ENCODE peak calls at places on chromosomes 2 and 18, in four cellular contexts. One of them, this sample, is unnamed.

GRCh38 chr2:46737577-46737976 is 178.0 kb downstream of the MCFD2 start:
- DNase-seq in GM12892: no peak
- DNase-seq in CMK: no peak
- DNase-seq in AG08395: no peak
- DNase-seq in this sample: peak

GRCh38 chr2:128375454-128375853 is 56.8 kb upstream of the HS6ST1 start:
- DNase-seq in GM12892: no peak
- DNase-seq in CMK: no peak
- DNase-seq in AG08395: peak
- DNase-seq in this sample: no peak

GRCh38 chr2:29753676-29754444 is 167.5 kb downstream of the ALK start:
- DNase-seq in GM12892: no peak
- DNase-seq in CMK: no peak
- DNase-seq in AG08395: peak
- DNase-seq in this sample: no peak

GRCh38 chr18:61992923-61993322 is 100.1 kb upstream of the RNF152 start:
- DNase-seq in GM12892: no peak
- DNase-seq in CMK: no peak
- DNase-seq in AG08395: peak
- DNase-seq in this sample: no peak

GRCh38 chr18:13661779-13662271 is 64.5 kb downstream of the FAM210A start:
- DNase-seq in GM12892: no peak
- DNase-seq in CMK: no peak
- DNase-seq in AG08395: no peak
- DNase-seq in this sample: no peak

GRCh38 chr2:239226677-239227076 is 174.1 kb downstream of the HDAC4 start:
- DNase-seq in GM12892: no peak
- DNase-seq in CMK: no peak
- DNase-seq in AG08395: no peak
- DNase-seq in this sample: no peak

GRCh38 chr2:159516241-159516758 is 100.0 kb downstream of the BAZ2B start:
- DNase-seq in GM12892: no peak
- DNase-seq in CMK: no peak
- DNase-seq in AG08395: peak
- DNase-seq in this sample: no peak

GRCh38 chr2:121333231-121333630 is 48.2 kb upstream of the TFCP2L1 start:
- DNase-seq in GM12892: no peak
- DNase-seq in CMK: no peak
- DNase-seq in AG08395: no peak
- DNase-seq in this sample: no peak

GRCh38 chr2:1314254-1314653 is 99.0 kb upstream of the TPO start:
- DNase-seq in GM12892: no peak
- DNase-seq in CMK: no peak
- DNase-seq in AG08395: no peak
- DNase-seq in this sample: no peak

GRCh38 chr2:240060977-240061591 is 7.8 kb upstream of the OR6B3 start:
- DNase-seq in GM12892: no peak
- DNase-seq in CMK: no peak
- DNase-seq in AG08395: peak
- DNase-seq in this sample: peak

GRCh38 chr2:203510941-203511305 is 24.2 kb downstream of the RAPH1 start:
- DNase-seq in GM12892: no peak
- DNase-seq in CMK: no peak
- DNase-seq in AG08395: no peak
- DNase-seq in this sample: no peak

GRCh38 chr2:169258045-169258601 is 104.2 kb downstream of the LRP2 start:
- DNase-seq in GM12892: no peak
- DNase-seq in CMK: no peak
- DNase-seq in AG08395: no peak
- DNase-seq in this sample: no peak

GRCh38 chr18:62101236-62101635 is 85.6 kb downstream of the PIGN start:
- DNase-seq in GM12892: no peak
- DNase-seq in CMK: no peak
- DNase-seq in AG08395: no peak
- DNase-seq in this sample: no peak

GRCh38 chr2:106272202-106272807 is 78.2 kb upstream of the UXS1 start:
- DNase-seq in GM12892: no peak
- DNase-seq in CMK: no peak
- DNase-seq in AG08395: no peak
- DNase-seq in this sample: no peak

GRCh38 chr18:62776066-62776570 is 60.8 kb downstream of the PHLPP1 start:
- DNase-seq in GM12892: no peak
- DNase-seq in CMK: no peak
- DNase-seq in AG08395: no peak
- DNase-seq in this sample: no peak

GRCh38 chr2:85750509-85751299 is 3.1 kb upstream of the ATOH8 start:
- DNase-seq in GM12892: no peak
- DNase-seq in CMK: no peak
- DNase-seq in AG08395: peak
- DNase-seq in this sample: no peak

GRCh38 chr2:158131919-158132566 is 30.4 kb downstream of the UPP2 start:
- DNase-seq in GM12892: no peak
- DNase-seq in CMK: no peak
- DNase-seq in AG08395: no peak
- DNase-seq in this sample: no peak

GRCh38 chr2:99636432-99637034 is 146.7 kb upstream of the REV1 start:
- DNase-seq in GM12892: no peak
- DNase-seq in CMK: no peak
- DNase-seq in AG08395: peak
- DNase-seq in this sample: no peak

GRCh38 chr2:61948661-61949457 is 43.4 kb downstream of the COMMD1 start:
- DNase-seq in GM12892: no peak
- DNase-seq in CMK: no peak
- DNase-seq in AG08395: no peak
- DNase-seq in this sample: no peak

GRCh38 chr18:44786697-44787096 is 106.0 kb downstream of the SETBP1 start:
- DNase-seq in GM12892: peak
- DNase-seq in CMK: no peak
- DNase-seq in AG08395: no peak
- DNase-seq in this sample: no peak